ENCODE peak calls at places on chromosomes 11 and 22, in nine cellular contexts. K is fibroblast of gingiva; X is activated T-helper 1 cell treated with Interleukin-2 at 50 U/mL for 16 hours; D is kidney epithelial cell; P is ovary; I is progenitor cell of endocrine pancreas; N is iPS-NIHi11; A is neural crest cell; W is activated T-cell treated with anti-CD3 and anti-CD28 coated beads, Interleukin-2, amount 50 U/mL, for 72 hours. J is an unnamed sample.

GRCh38 chr22:41334215-41334614 is 32.9 kb downstream of the ZC3H7B start:
- DNase-seq in K (no peak), X (no peak), D (no peak), P (no peak), I (no peak), N (no peak), A (no peak), W (no peak), J (no peak)

GRCh38 chr22:47190276-47190956 is 428.0 kb downstream of the TBC1D22A start:
- DNase-seq in K (no peak), X (no peak), D (no peak), P (peak), I (no peak), N (no peak), A (no peak), W (no peak), J (no peak)

GRCh38 chr22:48940266-48940987 is 887.2 kb downstream of the BRD1 start:
- DNase-seq in K (no peak), X (no peak), D (no peak), P (no peak), I (no peak), N (no peak), A (no peak), W (no peak), J (no peak)

GRCh38 chr11:75263944-75264349 is 23.4 kb downstream of the TPBGL start:
- DNase-seq in K (no peak), X (no peak), D (no peak), P (no peak), I (no peak), N (no peak), A (no peak), W (peak), J (no peak)

GRCh38 chr22:25764270-25765015 is 22.5 kb downstream of the MYO18B start:
- DNase-seq in K (no peak), X (no peak), D (no peak), P (no peak), I (no peak), N (peak), A (no peak), W (no peak), J (no peak)

GRCh38 chr22:37328017-37328416 is 45.7 kb downstream of the CYTH4 start:
- DNase-seq in K (peak), X (no peak), D (no peak), P (no peak), I (no peak), N (no peak), A (no peak), W (no peak), J (no peak)

GRCh38 chr22:19759459-19759993 is 1.1 kb upstream of the TBX1 start:
- DNase-seq in K (no peak), X (no peak), D (no peak), P (no peak), I (no peak), N (no peak), A (no peak), W (no peak), J (no peak)

GRCh38 chr11:34036456-34036855 is 15.1 kb upstream of the CAPRIN1 start:
- DNase-seq in K (no peak), X (no peak), D (no peak), P (no peak), I (no peak), N (no peak), A (no peak), W (no peak), J (no peak)

GRCh38 chr22:37639771-37640590 is 512 bp downstream of the SH3BP1 start:
- DNase-seq in K (no peak), X (no peak), D (no peak), P (no peak), I (no peak), N (peak), A (no peak), W (peak), J (no peak)

GRCh38 chr11:81979444-81979843 is 754.2 kb downstream of the FAM181B start:
- DNase-seq in K (no peak), X (no peak), D (no peak), P (no peak), I (no peak), N (no peak), A (no peak), W (no peak), J (no peak)

GRCh38 chr11:30107899-30108298 is 91.1 kb upstream of the KCNA4 start:
- DNase-seq in K (peak), X (no peak), D (peak), P (no peak), I (no peak), N (no peak), A (no peak), W (no peak), J (no peak)

GRCh38 chr11:114078423-114078822 is 18.9 kb downstream of the ZBTB16 start:
- DNase-seq in K (no peak), X (no peak), D (no peak), P (no peak), I (no peak), N (no peak), A (no peak), W (no peak), J (no peak)

GRCh38 chr11:117200813-117201515 is 1.8 kb downstream of the TAGLN start:
- DNase-seq in K (no peak), X (no peak), D (no peak), P (peak), I (no peak), N (no peak), A (no peak), W (no peak), J (no peak)

GRCh38 chr11:117126223-117126965 is 17.7 kb upstream of the PAFAH1B2 start:
- DNase-seq in K (no peak), X (no peak), D (no peak), P (no peak), I (no peak), N (no peak), A (no peak), W (no peak), J (no peak)

GRCh38 chr11:76577199-76577920 is 93.2 kb downstream of the LRRC32 start:
- DNase-seq in K (peak), X (no peak), D (peak), P (no peak), I (no peak), N (peak), A (no peak), W (no peak), J (no peak)

GRCh38 chr11:120527111-120527748 is 15.7 kb downstream of the GRIK4 start:
- DNase-seq in K (peak), X (no peak), D (no peak), P (peak), I (no peak), N (peak), A (peak), W (no peak), J (no peak)

GRCh38 chr11:106031210-106031845 is 9.3 kb upstream of the MSANTD4 start:
- DNase-seq in K (no peak), X (no peak), D (no peak), P (no peak), I (no peak), N (no peak), A (no peak), W (no peak), J (no peak)

GRCh38 chr22:36423461-36424404 is 36.0 kb upstream of the MYH9 start:
- DNase-seq in K (peak), X (no peak), D (no peak), P (no peak), I (no peak), N (no peak), A (no peak), W (no peak), J (no peak)

GRCh38 chr11:64251986-64252837 is 882 bp downstream of the PLCB3 start:
- DNase-seq in K (peak), X (no peak), D (no peak), P (no peak), I (no peak), N (peak), A (no peak), W (no peak), J (no peak)

GRCh38 chr11:71446942-71447688 is 1.1 kb downstream of the DHCR7 start:
- DNase-seq in K (peak), X (no peak), D (peak), P (no peak), I (no peak), N (no peak), A (no peak), W (no peak), J (no peak)

GRCh38 chr11:65718964-65719492 is 1.6 kb downstream of the RNASEH2C start:
- DNase-seq in K (peak), X (no peak), D (no peak), P (peak), I (no peak), N (no peak), A (no peak), W (no peak), J (no peak)

GRCh38 chr11:96524475-96524874 is 134.7 kb downstream of the JRKL start:
- DNase-seq in K (no peak), X (no peak), D (no peak), P (no peak), I (no peak), N (no peak), A (no peak), W (no peak), J (no peak)

GRCh38 chr11:100925935-100926334 is 203.7 kb downstream of the PGR start:
- DNase-seq in K (peak), X (no peak), D (peak), P (no peak), I (no peak), N (no peak), A (no peak), W (no peak), J (no peak)

GRCh38 chr22:48750826-48751440 is 1076.7 kb downstream of the BRD1 start:
- DNase-seq in K (no peak), X (no peak), D (no peak), P (no peak), I (no peak), N (no peak), A (no peak), W (no peak), J (no peak)

GRCh38 chr11:111298466-111299110 is at the start of gene POU2AF3:
- DNase-seq in K (no peak), X (no peak), D (no peak), P (peak), I (peak), N (no peak), A (no peak), W (no peak), J (peak)

GRCh38 chr11:13595166-13595565 is 73.3 kb upstream of the FAR1 start:
- DNase-seq in K (no peak), X (no peak), D (no peak), P (no peak), I (no peak), N (no peak), A (no peak), W (no peak), J (no peak)

GRCh38 chr11:78177216-78177615 is 11.2 kb downstream of the KCTD21 start:
- DNase-seq in K (no peak), X (no peak), D (no peak), P (peak), I (no peak), N (no peak), A (no peak), W (no peak), J (no peak)

GRCh38 chr11:8102296-8102915 is 21.4 kb downstream of the TUB start:
- DNase-seq in K (no peak), X (no peak), D (no peak), P (no peak), I (no peak), N (no peak), A (no peak), W (no peak), J (no peak)

GRCh38 chr11:66708701-66709100 is 20.3 kb downstream of the SPTBN2 start:
- DNase-seq in K (no peak), X (no peak), D (no peak), P (no peak), I (no peak), N (no peak), A (no peak), W (no peak), J (no peak)

GRCh38 chr11:134560566-134561347 is 148.7 kb upstream of the B3GAT1 start:
- DNase-seq in K (no peak), X (no peak), D (no peak), P (no peak), I (no peak), N (peak), A (no peak), W (no peak), J (no peak)

J was measured in GM12891.